ENCODE peak calls at places on chromosome 21, in eight cellular contexts. A is CD14-positive monocyte; I is DMS153; G is activated gamma-delta T cell treated with anti-CD3 and anti-CD28 coated beads, Interleukin-2, amount 50 U/mL, for 16 hours; S is stimulated activated CD4-positive, alpha-beta T cell treated with anti-CD3 and anti-CD28 coated beads, Interleukin-2, amount 100 ng/mL, for 24 hours; Z is lung; C is cardiac septum; F is activated CD8-positive, alpha-beta T cell treated with anti-CD3 and anti-CD28 coated beads for 36 hours. N is an unnamed sample.

GRCh38 chr21:19244502-19245187 is 841.1 kb upstream of the TMPRSS15 start:
- DNase-seq in A (no peak), C (no peak), I (no peak), G (no peak), F (no peak), S (no peak), Z (no peak), N (no peak)

GRCh38 chr21:39788383-39788782 is 43.4 kb downstream of the IGSF5 start:
- DNase-seq in S (no peak), G (no peak), A (no peak), F (no peak), Z (peak; percentile 89), C (peak; percentile 84), I (peak; percentile 86), N (peak; percentile 48)

GRCh38 chr21:46084041-46084561 is 13.8 kb upstream of the COL6A2 start:
- DNase-seq in A (no peak), G (no peak), C (no peak), S (peak; percentile 11), Z (no peak), F (no peak), I (no peak), N (no peak)

GRCh38 chr21:15437873-15438272 is 291.9 kb upstream of the USP25 start:
- DNase-seq in S (no peak), A (no peak), F (peak; percentile 35), G (no peak), I (peak; percentile 1), Z (no peak), C (no peak), N (no peak)

GRCh38 chr21:34911360-34911759 is 137.7 kb downstream of the RUNX1 start:
- DNase-seq in G (no peak), I (no peak), F (no peak), Z (peak; percentile 43), A (no peak), S (peak; percentile 8), C (peak; percentile 79), N (no peak)

GRCh38 chr21:33443174-33443573 is 36.6 kb downstream of the TMEM50B start:
- DNase-seq in F (no peak), C (no peak), G (no peak), I (peak; percentile 87), Z (peak; percentile 65), A (no peak), S (no peak), N (no peak)

GRCh38 chr21:46060596-46061061 is 37.3 kb upstream of the COL6A2 start:
- DNase-seq in A (no peak), C (peak; percentile 82), Z (no peak), S (no peak), G (no peak), I (no peak), F (peak; percentile 69), N (peak; percentile 73)

GRCh38 chr21:37445228-37445627 is 78.7 kb downstream of the DYRK1A start:
- DNase-seq in I (no peak), F (no peak), S (no peak), Z (no peak), C (no peak), G (no peak), A (no peak), N (no peak)

GRCh38 chr21:37542512-37542911 is 175.9 kb downstream of the DYRK1A start:
- DNase-seq in G (no peak), A (no peak), C (no peak), S (no peak), F (no peak), Z (no peak), I (no peak), N (no peak)

GRCh38 chr21:43827015-43827611 is 37.7 kb downstream of the RRP1 start:
- DNase-seq in G (no peak), F (no peak), A (no peak), I (no peak), Z (no peak), C (no peak), S (no peak), N (no peak)

GRCh38 chr21:45868086-45868485 is 113.5 kb upstream of the COL6A1 start:
- DNase-seq in S (no peak), A (no peak), F (no peak), C (no peak), G (no peak), Z (no peak), I (no peak), N (peak; percentile 34)

GRCh38 chr21:44013380-44014088 is 1.4 kb downstream of the TRAPPC10 start:
- DNase-seq in C (no peak), S (peak; percentile 54), G (peak; percentile 14), F (peak; percentile 54), I (no peak), A (no peak), Z (no peak), N (peak; percentile 49)

GRCh38 chr21:41900401-41900800 is 21.3 kb upstream of the PRDM15 start:
- DNase-seq in F (no peak), S (no peak), Z (no peak), G (no peak), A (no peak), I (no peak), C (no peak), N (no peak)

GRCh38 chr21:36297938-36298572 is 21.9 kb upstream of the MORC3 start:
- DNase-seq in A (peak; percentile 88), C (peak; percentile 76), I (peak; percentile 7), G (peak; percentile 38), Z (peak; percentile 47), F (peak; percentile 78), S (peak; percentile 70), N (peak; percentile 89)

GRCh38 chr21:14677639-14678179 is 131.6 kb upstream of the SAMSN1 start:
- DNase-seq in A (no peak), Z (no peak), I (no peak), F (no peak), C (no peak), S (no peak), G (no peak), N (no peak)

N was measured in Peyer's patch.